ENCODE peak calls at places on chromosomes 13 and 19, in seven cellular contexts. One of them, this sample, is unnamed.
A peak's percentile ranks its signal among the peaks of the same experiment; 100 is the strongest.

GRCh38 chr13:106610511-106610910 is 42.6 kb upstream of the ARGLU1 start:
- DNase-seq in naive thymus-derived CD4-positive, alpha-beta T cell: no peak
- DNase-seq in A549: no peak
- DNase-seq in AG04450: peak; percentile 15
- DNase-seq in upper lobe of right lung: no peak
- DNase-seq in neural progenitor cell: no peak
- DNase-seq in ascending aorta: no peak
- DNase-seq in this sample: no peak

GRCh38 chr19:12938536-12939291 is at the start of gene CALR:
- DNase-seq in neural progenitor cell: peak; percentile 64
- DNase-seq in upper lobe of right lung: no peak
- DNase-seq in AG04450: no peak
- DNase-seq in A549: peak; percentile 37
- DNase-seq in ascending aorta: no peak
- DNase-seq in naive thymus-derived CD4-positive, alpha-beta T cell: no peak
- DNase-seq in this sample: peak; percentile 62

GRCh38 chr19:43464089-43464775 is 1.2 kb downstream of the LYPD3 start:
- DNase-seq in naive thymus-derived CD4-positive, alpha-beta T cell: no peak
- DNase-seq in ascending aorta: peak; percentile 87
- DNase-seq in AG04450: no peak
- DNase-seq in neural progenitor cell: peak; percentile 84
- DNase-seq in A549: no peak
- DNase-seq in upper lobe of right lung: peak; percentile 87
- DNase-seq in this sample: no peak

GRCh38 chr19:10517760-10518443 is 655 bp upstream of the S1PR5 start:
- DNase-seq in neural progenitor cell: peak; percentile 39
- DNase-seq in AG04450: no peak
- DNase-seq in A549: peak; percentile 45
- DNase-seq in naive thymus-derived CD4-positive, alpha-beta T cell: no peak
- DNase-seq in upper lobe of right lung: no peak
- DNase-seq in ascending aorta: no peak
- DNase-seq in this sample: peak; percentile 40

GRCh38 chr13:113297370-113297871 is 382 bp downstream of the LAMP1 start:
- DNase-seq in upper lobe of right lung: no peak
- DNase-seq in naive thymus-derived CD4-positive, alpha-beta T cell: peak; percentile 54
- DNase-seq in ascending aorta: peak; percentile 66
- DNase-seq in A549: no peak
- DNase-seq in neural progenitor cell: no peak
- DNase-seq in AG04450: no peak
- DNase-seq in this sample: peak; percentile 64

GRCh38 chr19:48436586-48436985 is 9.2 kb upstream of the GRWD1 start:
- DNase-seq in upper lobe of right lung: no peak
- DNase-seq in neural progenitor cell: no peak
- DNase-seq in ascending aorta: no peak
- DNase-seq in A549: no peak
- DNase-seq in naive thymus-derived CD4-positive, alpha-beta T cell: no peak
- DNase-seq in AG04450: no peak
- DNase-seq in this sample: no peak

GRCh38 chr19:12095111-12095790 is 30.7 kb downstream of the ZNF844 start:
- DNase-seq in AG04450: peak; percentile 15
- DNase-seq in naive thymus-derived CD4-positive, alpha-beta T cell: no peak
- DNase-seq in ascending aorta: no peak
- DNase-seq in neural progenitor cell: no peak
- DNase-seq in A549: no peak
- DNase-seq in upper lobe of right lung: no peak
- DNase-seq in this sample: no peak

GRCh38 chr13:28531956-28532225 is 37.0 kb upstream of the FLT1 start:
- DNase-seq in naive thymus-derived CD4-positive, alpha-beta T cell: no peak
- DNase-seq in neural progenitor cell: no peak
- DNase-seq in upper lobe of right lung: no peak
- DNase-seq in ascending aorta: no peak
- DNase-seq in AG04450: no peak
- DNase-seq in A549: no peak
- DNase-seq in this sample: no peak

GRCh38 chr19:6232567-6232966 is 47.2 kb downstream of the MLLT1 start:
- DNase-seq in AG04450: peak; percentile 66
- DNase-seq in ascending aorta: no peak
- DNase-seq in A549: no peak
- DNase-seq in naive thymus-derived CD4-positive, alpha-beta T cell: no peak
- DNase-seq in neural progenitor cell: no peak
- DNase-seq in upper lobe of right lung: no peak
- DNase-seq in this sample: no peak

GRCh38 chr13:112250788-112251445 is 125.2 kb upstream of the SPACA7 start:
- DNase-seq in neural progenitor cell: no peak
- DNase-seq in A549: no peak
- DNase-seq in ascending aorta: no peak
- DNase-seq in upper lobe of right lung: peak; percentile 32
- DNase-seq in AG04450: no peak
- DNase-seq in naive thymus-derived CD4-positive, alpha-beta T cell: no peak
- DNase-seq in this sample: no peak

GRCh38 chr19:48835734-48836088 is 580 bp downstream of the HSD17B14 start:
- DNase-seq in A549: peak; percentile 94
- DNase-seq in naive thymus-derived CD4-positive, alpha-beta T cell: peak; percentile 90
- DNase-seq in neural progenitor cell: peak; percentile 95
- DNase-seq in upper lobe of right lung: peak; percentile 97
- DNase-seq in ascending aorta: peak; percentile 98
- DNase-seq in AG04450: no peak
- DNase-seq in this sample: peak; percentile 89

GRCh38 chr13:80903911-80904310 is 563.0 kb upstream of the SPRY2 start:
- DNase-seq in A549: no peak
- DNase-seq in neural progenitor cell: no peak
- DNase-seq in naive thymus-derived CD4-positive, alpha-beta T cell: no peak
- DNase-seq in AG04450: no peak
- DNase-seq in ascending aorta: no peak
- DNase-seq in upper lobe of right lung: no peak
- DNase-seq in this sample: no peak

GRCh38 chr19:6481541-6482342 is at the start of gene DENND1C:
- DNase-seq in naive thymus-derived CD4-positive, alpha-beta T cell: peak; percentile 67
- DNase-seq in A549: peak; percentile 41
- DNase-seq in neural progenitor cell: peak; percentile 70
- DNase-seq in upper lobe of right lung: no peak
- DNase-seq in AG04450: no peak
- DNase-seq in ascending aorta: no peak
- DNase-seq in this sample: peak; percentile 80

GRCh38 chr13:95261956-95262355 is 39.3 kb downstream of the ABCC4 start:
- DNase-seq in upper lobe of right lung: no peak
- DNase-seq in ascending aorta: no peak
- DNase-seq in A549: no peak
- DNase-seq in neural progenitor cell: no peak
- DNase-seq in naive thymus-derived CD4-positive, alpha-beta T cell: no peak
- DNase-seq in AG04450: no peak
- DNase-seq in this sample: no peak

GRCh38 chr19:15264061-15264932 is 32.0 kb upstream of the EPHX3 start:
- DNase-seq in A549: peak; percentile 64
- DNase-seq in AG04450: peak; percentile 34
- DNase-seq in naive thymus-derived CD4-positive, alpha-beta T cell: peak; percentile 58
- DNase-seq in neural progenitor cell: peak; percentile 90
- DNase-seq in upper lobe of right lung: peak; percentile 86
- DNase-seq in ascending aorta: peak; percentile 89
- DNase-seq in this sample: peak; percentile 67

GRCh38 chr13:44267966-44268365 is 105.7 kb upstream of the SERP2 start:
- DNase-seq in upper lobe of right lung: no peak
- DNase-seq in A549: peak; percentile 23
- DNase-seq in ascending aorta: no peak
- DNase-seq in AG04450: peak; percentile 36
- DNase-seq in naive thymus-derived CD4-positive, alpha-beta T cell: no peak
- DNase-seq in neural progenitor cell: no peak
- DNase-seq in this sample: no peak

GRCh38 chr19:14114439-14114838 is 3.1 kb downstream of the PRKACA start:
- DNase-seq in AG04450: no peak
- DNase-seq in naive thymus-derived CD4-positive, alpha-beta T cell: no peak
- DNase-seq in neural progenitor cell: no peak
- DNase-seq in A549: no peak
- DNase-seq in upper lobe of right lung: no peak
- DNase-seq in ascending aorta: no peak
- DNase-seq in this sample: no peak

GRCh38 chr19:56312787-56313343 is 1.8 kb downstream of the ZSCAN5A start:
- DNase-seq in naive thymus-derived CD4-positive, alpha-beta T cell: no peak
- DNase-seq in neural progenitor cell: no peak
- DNase-seq in A549: no peak
- DNase-seq in ascending aorta: no peak
- DNase-seq in AG04450: no peak
- DNase-seq in upper lobe of right lung: no peak
- DNase-seq in this sample: no peak

GRCh38 chr13:112779856-112780604 is 90.2 kb downstream of the ATP11A start:
- DNase-seq in ascending aorta: no peak
- DNase-seq in neural progenitor cell: no peak
- DNase-seq in AG04450: no peak
- DNase-seq in naive thymus-derived CD4-positive, alpha-beta T cell: no peak
- DNase-seq in A549: no peak
- DNase-seq in upper lobe of right lung: no peak
- DNase-seq in this sample: no peak

GRCh38 chr13:30763786-30764440 is 28.6 kb downstream of the ALOX5AP start:
- DNase-seq in neural progenitor cell: no peak
- DNase-seq in AG04450: no peak
- DNase-seq in upper lobe of right lung: no peak
- DNase-seq in A549: no peak
- DNase-seq in ascending aorta: no peak
- DNase-seq in naive thymus-derived CD4-positive, alpha-beta T cell: no peak
- DNase-seq in this sample: no peak

GRCh38 chr13:40653558-40654318 is 12.7 kb downstream of the FOXO1 start:
- DNase-seq in AG04450: no peak
- DNase-seq in upper lobe of right lung: no peak
- DNase-seq in neural progenitor cell: peak; percentile 20
- DNase-seq in naive thymus-derived CD4-positive, alpha-beta T cell: peak; percentile 22
- DNase-seq in A549: no peak
- DNase-seq in ascending aorta: no peak
- DNase-seq in this sample: no peak
- H3K27ac ChIP-seq in AG04450: no peak overlapping the region
- H3K27ac ChIP-seq in upper lobe of right lung: no peak overlapping the region
- H3K27ac ChIP-seq in neural progenitor cell: no peak overlapping the region
- H3K27ac ChIP-seq in naive thymus-derived CD4-positive, alpha-beta T cell: peak overlapping the region; percentile 43
- H3K27ac ChIP-seq in A549: no peak overlapping the region
- H3K27ac ChIP-seq in ascending aorta: no peak overlapping the region
- H3K27ac ChIP-seq in this sample: no peak overlapping the region

GRCh38 chr13:73082471-73082870 is 23.7 kb downstream of the KLF5 start:
- DNase-seq in neural progenitor cell: no peak
- DNase-seq in ascending aorta: no peak
- DNase-seq in naive thymus-derived CD4-positive, alpha-beta T cell: no peak
- DNase-seq in A549: no peak
- DNase-seq in AG04450: no peak
- DNase-seq in upper lobe of right lung: no peak
- DNase-seq in this sample: no peak

GRCh38 chr13:73081256-73081915 is 22.6 kb downstream of the KLF5 start:
- DNase-seq in A549: no peak
- DNase-seq in neural progenitor cell: no peak
- DNase-seq in ascending aorta: no peak
- DNase-seq in AG04450: no peak
- DNase-seq in upper lobe of right lung: no peak
- DNase-seq in naive thymus-derived CD4-positive, alpha-beta T cell: no peak
- DNase-seq in this sample: no peak

GRCh38 chr13:73076013-73076412 is 17.2 kb downstream of the KLF5 start:
- DNase-seq in AG04450: no peak
- DNase-seq in neural progenitor cell: no peak
- DNase-seq in naive thymus-derived CD4-positive, alpha-beta T cell: no peak
- DNase-seq in upper lobe of right lung: no peak
- DNase-seq in A549: no peak
- DNase-seq in ascending aorta: no peak
- DNase-seq in this sample: no peak

GRCh38 chr13:73077867-73078266 is 19.1 kb downstream of the KLF5 start:
- DNase-seq in neural progenitor cell: no peak
- DNase-seq in upper lobe of right lung: no peak
- DNase-seq in naive thymus-derived CD4-positive, alpha-beta T cell: no peak
- DNase-seq in ascending aorta: no peak
- DNase-seq in AG04450: no peak
- DNase-seq in A549: no peak
- DNase-seq in this sample: no peak

DNA sequence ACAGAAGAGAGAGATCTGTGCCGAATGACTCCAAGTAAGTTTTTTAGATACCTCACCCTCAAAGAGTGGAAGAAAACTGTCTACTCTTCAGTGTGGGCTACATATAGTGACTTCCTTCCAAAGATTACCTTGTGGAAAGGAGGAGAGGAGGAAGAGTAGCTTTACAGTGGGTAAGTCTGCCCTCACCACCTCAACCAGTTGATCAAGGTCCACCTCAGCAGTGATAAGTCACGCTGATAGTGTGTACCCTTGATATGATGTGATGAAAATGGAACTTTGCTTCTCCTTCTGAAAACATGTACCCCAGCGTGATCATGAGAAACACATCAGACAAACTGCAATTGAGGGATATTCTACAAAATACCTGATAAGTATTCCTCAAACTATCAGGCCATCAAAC is 20.6 kb downstream of the KLF5 start:
- DNase-seq in upper lobe of right lung: no peak
- DNase-seq in ascending aorta: no peak
- DNase-seq in A549: no peak
- DNase-seq in naive thymus-derived CD4-positive, alpha-beta T cell: no peak
- DNase-seq in AG04450: no peak
- DNase-seq in neural progenitor cell: no peak
- DNase-seq in this sample: no peak
- H3K4me3 ChIP-seq in upper lobe of right lung: no peak overlapping the region
- H3K4me3 ChIP-seq in ascending aorta: no peak overlapping the region
- H3K4me3 ChIP-seq in A549: no peak overlapping the region
- H3K4me3 ChIP-seq in naive thymus-derived CD4-positive, alpha-beta T cell: no peak overlapping the region
- H3K4me3 ChIP-seq in AG04450: no peak overlapping the region
- H3K4me3 ChIP-seq in neural progenitor cell: no peak overlapping the region
- H3K4me3 ChIP-seq in this sample: no peak overlapping the region

DNA sequence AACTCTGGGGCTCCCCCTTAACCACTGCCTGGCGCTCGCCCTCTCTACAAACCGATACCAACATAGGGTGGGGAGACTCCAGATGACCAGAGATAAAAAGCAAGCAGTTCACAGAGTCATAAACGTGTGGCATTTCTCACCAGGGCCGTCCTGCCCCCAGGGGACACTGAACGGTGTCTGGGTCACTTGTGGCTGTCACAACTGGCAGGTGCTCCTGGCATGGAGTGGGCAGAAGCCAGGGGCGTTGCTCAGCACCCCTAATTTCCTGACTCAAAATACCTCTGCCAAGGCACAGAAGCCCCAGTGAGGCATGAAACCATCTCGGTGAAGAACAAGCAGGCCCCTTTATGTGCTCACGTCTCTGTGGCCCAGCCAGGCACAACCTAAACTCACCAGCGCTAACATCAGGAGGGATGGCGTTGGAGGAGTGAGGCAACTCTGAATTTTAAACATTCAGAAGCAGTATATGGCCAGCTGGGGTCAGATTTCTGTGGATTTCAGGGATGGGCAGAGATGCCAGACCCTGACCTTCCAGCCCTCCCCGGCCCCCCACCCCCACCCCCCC is 1.8 kb downstream of the PIP5K1C start:
- DNase-seq in AG04450: no peak
- DNase-seq in A549: no peak
- DNase-seq in neural progenitor cell: no peak
- DNase-seq in ascending aorta: no peak
- DNase-seq in upper lobe of right lung: no peak
- DNase-seq in naive thymus-derived CD4-positive, alpha-beta T cell: no peak
- DNase-seq in this sample: no peak
- H3K27ac ChIP-seq in AG04450: no peak overlapping the region
- H3K27ac ChIP-seq in A549: no peak overlapping the region
- H3K27ac ChIP-seq in neural progenitor cell: no peak overlapping the region
- H3K27ac ChIP-seq in ascending aorta: peak overlapping the region; percentile 80
- H3K27ac ChIP-seq in upper lobe of right lung: no peak overlapping the region
- H3K27ac ChIP-seq in naive thymus-derived CD4-positive, alpha-beta T cell: no peak overlapping the region
- H3K27ac ChIP-seq in this sample: peak overlapping the region; percentile 24

GRCh38 chr19:7682175-7682855 is 1.7 kb downstream of the TRAPPC5 start:
- DNase-seq in naive thymus-derived CD4-positive, alpha-beta T cell: no peak
- DNase-seq in AG04450: no peak
- DNase-seq in ascending aorta: no peak
- DNase-seq in neural progenitor cell: no peak
- DNase-seq in A549: no peak
- DNase-seq in upper lobe of right lung: no peak
- DNase-seq in this sample: no peak
- H3K4me3 ChIP-seq in naive thymus-derived CD4-positive, alpha-beta T cell: peak overlapping the region; percentile 84
- H3K4me3 ChIP-seq in AG04450: peak overlapping the region; percentile 92
- H3K4me3 ChIP-seq in ascending aorta: peak overlapping the region; percentile 99
- H3K4me3 ChIP-seq in neural progenitor cell: peak overlapping the region; percentile 99
- H3K4me3 ChIP-seq in A549: peak overlapping the region; percentile 99
- H3K4me3 ChIP-seq in upper lobe of right lung: peak overlapping the region; percentile 100
- H3K4me3 ChIP-seq in this sample: peak overlapping the region; percentile 83

This sample was measured in CD8-positive, alpha-beta memory T cell.